ENCODE peak calls at places on chromosomes 3 and 15, in five cellular contexts. L, C, Y, G and D are unnamed samples. For H3K4me1, the result is how much of the 10 kb centered on the place peaks cover.

GRCh38 chr3:170387952-170388351 is 30.4 kb downstream of the SKIL start:
- DNase-seq in L (no peak), C (no peak), Y (no peak), G (no peak), D (peak)

GRCh38 chr3:71245971-71246860 is 337.3 kb downstream of the FOXP1 start:
- DNase-seq in L (no peak), C (peak), Y (no peak), G (no peak), D (peak)

GRCh38 chr15:99921086-99921485 is 187.8 kb upstream of the LYSMD4 start:
- DNase-seq in L (no peak), C (no peak), Y (no peak), G (no peak), D (no peak)

GRCh38 chr15:88908697-88909621 is 4.2 kb downstream of the MFGE8 start:
- DNase-seq in L (no peak), C (no peak), Y (no peak), G (no peak), D (no peak)

GRCh38 chr3:144775581-144775980 is 804.0 kb downstream of the DIPK2A start:
- DNase-seq in L (no peak), C (no peak), Y (no peak), G (no peak), D (no peak)

GRCh38 chr3:31166249-31166885 is 271.9 kb upstream of the GADL1 start:
- DNase-seq in L (no peak), C (no peak), Y (peak), G (no peak), D (peak)

GRCh38 chr3:172326993-172327392 is 121.3 kb downstream of the GHSR start:
- DNase-seq in L (no peak), C (no peak), Y (no peak), G (no peak), D (no peak)

GRCh38 chr15:78396976-78397375 is 41.0 kb upstream of the IREB2 start:
- DNase-seq in L (no peak), C (peak), Y (peak), G (peak), D (peak)

GRCh38 chr3:53161820-53162671 is 1.0 kb downstream of the PRKCD start:
- DNase-seq in L (no peak), C (no peak), Y (peak), G (peak), D (peak)

GRCh38 chr3:128473180-128473519 is 6.5 kb upstream of the DNAJB8 start:
- DNase-seq in L (no peak), C (no peak), Y (no peak), G (no peak), D (no peak)

GRCh38 chr15:77311618-77312398 is 108.1 kb downstream of the PEAK1 start:
- DNase-seq in L (no peak), C (no peak), Y (peak), G (no peak), D (no peak)

GRCh38 chr3:77795013-77795412 is 755.1 kb downstream of the ROBO2 start:
- DNase-seq in L (no peak), C (no peak), Y (no peak), G (peak), D (no peak)

GRCh38 chr3:141240290-141241247 is 8.9 kb downstream of the PXYLP1 start:
- DNase-seq in L (no peak), C (no peak), Y (no peak), G (no peak), D (peak)

GRCh38 chr15:82870727-82871576 is 61.5 kb downstream of the WHAMM start:
- DNase-seq in L (no peak), C (no peak), Y (no peak), G (no peak), D (no peak)

GRCh38 chr15:90142216-90143175 is 40.2 kb upstream of the IDH2 start:
- DNase-seq in L (no peak), C (no peak), Y (no peak), G (peak), D (no peak)

GRCh38 chr15:69141286-69141701 is 19.1 kb upstream of the GLCE start:
- DNase-seq in L (no peak), C (no peak), Y (peak), G (no peak), D (no peak)

GRCh38 chr3:197491923-197492664 is 63.7 kb downstream of the BDH1 start:
- DNase-seq in L (no peak), C (no peak), Y (no peak), G (no peak), D (no peak)

GRCh38 chr3:42369304-42369703 is 41.1 kb downstream of the LYZL4 start:
- DNase-seq in L (no peak), C (no peak), Y (no peak), G (no peak), D (no peak)

GRCh38 chr3:8964436-8965370 is 1.4 kb upstream of the RAD18 start:
- DNase-seq in L (no peak), C (peak), Y (peak), G (no peak), D (peak)

GRCh38 chr3:9876991-9877390 is 3.1 kb downstream of the CIDEC start:
- DNase-seq in L (no peak), C (no peak), Y (no peak), G (no peak), D (no peak)

GRCh38 chr3:155554777-155555445 is 190.0 kb downstream of the PLCH1 start:
- DNase-seq in L (peak), C (no peak), Y (no peak), G (no peak), D (no peak)

GRCh38 chr15:46343527-46343926 is 708.7 kb downstream of the SQOR start:
- DNase-seq in L (no peak), C (no peak), Y (no peak), G (no peak), D (no peak)

GRCh38 chr3:125401402-125401801 is 26.3 kb upstream of the ZNF148 start:
- DNase-seq in L (no peak), C (no peak), Y (no peak), G (no peak), D (peak)

GRCh38 chr3:60542981-60543380 is 708.3 kb downstream of the FHIT start:
- DNase-seq in L (no peak), C (no peak), Y (no peak), G (no peak), D (no peak)

GRCh38 chr15:40872791-40873526 is 1.1 kb downstream of the RHOV start:
- DNase-seq in L (no peak), C (no peak), Y (no peak), G (no peak), D (no peak)

GRCh38 chr3:87370007-87370406 is 93.6 kb upstream of the POU1F1 start:
- DNase-seq in L (no peak), C (no peak), Y (no peak), G (no peak), D (peak)

GRCh38 chr3:104460477-104461406 is 906.0 kb upstream of the ALCAM start:
- DNase-seq in L (peak), C (no peak), Y (peak), G (no peak), D (peak)

GRCh38 chr15:62138124-62138523 is 27.0 kb downstream of the C2CD4B start:
- DNase-seq in L (no peak), C (peak), Y (peak), G (no peak), D (peak)

GRCh38 chr3:190432216-190432615 is 17.5 kb downstream of the TMEM207 start:
- DNase-seq in L (no peak), C (no peak), Y (peak), G (no peak), D (no peak)

GRCh38 chr3:183253364-183253960 is 409 bp downstream of the B3GNT5 start:
- DNase-seq in L (no peak), C (peak), Y (peak), G (peak), D (peak)

GRCh38 chr15:94691169-94691568 is 459.8 kb downstream of the MCTP2 start:
- DNase-seq in L (no peak), C (no peak), Y (no peak), G (no peak), D (no peak)

GRCh38 chr15:70433583-70434288 is 329.6 kb downstream of the UACA start:
- DNase-seq in L (no peak), C (no peak), Y (no peak), G (no peak), D (no peak)

GRCh38 chr3:151445283-151446001 is 15.4 kb downstream of the IGSF10 start:
- DNase-seq in L (no peak), C (no peak), Y (peak), G (no peak), D (peak)

GRCh38 chr3:48885753-48886152 is 12.9 kb downstream of the SLC25A20 start:
- DNase-seq in L (no peak), C (no peak), Y (no peak), G (no peak), D (peak)

GRCh38 chr3:50380375-50381085 is 21.2 kb upstream of the TMEM115 start:
- DNase-seq in L (no peak), C (no peak), Y (no peak), G (no peak), D (no peak)

GRCh38 chr3:197559662-197560061 is 3.9 kb upstream of the BDH1 start:
- DNase-seq in L (no peak), C (no peak), Y (no peak), G (no peak), D (no peak)

GRCh38 chr3:120180731-120181412 is 86.6 kb upstream of the GSK3B start:
- DNase-seq in L (no peak), C (no peak), Y (peak), G (no peak), D (no peak)

GRCh38 chr15:99729920-99730319 is 3.3 kb downstream of the LYSMD4 start:
- DNase-seq in L (no peak), C (no peak), Y (peak), G (no peak), D (peak)

GRCh38 chr3:124569761-124570160 is 160.5 kb upstream of the UMPS start:
- DNase-seq in L (no peak), C (peak), Y (no peak), G (no peak), D (no peak)

GRCh38 chr3:138364356-138365252 is 16.2 kb downstream of the MRAS start:
- DNase-seq in L (no peak), C (peak), Y (no peak), G (no peak), D (no peak)
- H3K4me1 ChIP-seq in L (under half), C (half or more), Y (under half), G (under half), D (half or more)

GRCh38 chr3:184632551-184632950 is 71.0 kb downstream of the EPHB3 start:
- DNase-seq in L (no peak), C (no peak), Y (no peak), G (no peak), D (no peak)

GRCh38 chr3:184631339-184631965 is 69.9 kb downstream of the EPHB3 start:
- DNase-seq in L (no peak), C (no peak), Y (no peak), G (no peak), D (no peak)

GRCh38 chr3:184630861-184631260 is 69.3 kb downstream of the EPHB3 start:
- DNase-seq in L (no peak), C (no peak), Y (no peak), G (no peak), D (no peak)

GRCh38 chr3:184635126-184635525 is 73.5 kb downstream of the EPHB3 start:
- DNase-seq in L (no peak), C (no peak), Y (peak), G (peak), D (no peak)

GRCh38 chr3:184633185-184633584 is 71.6 kb downstream of the EPHB3 start:
- DNase-seq in L (no peak), C (no peak), Y (no peak), G (no peak), D (no peak)
- H3K4me1 ChIP-seq in L (under half), C (under half), Y (under half), G (under half), D (under half)

GRCh38 chr3:121759541-121760202 is 10.1 kb upstream of the GOLGB1 start:
- DNase-seq in L (no peak), C (no peak), Y (no peak), G (no peak), D (no peak)
- H3K4me1 ChIP-seq in L (under half), C (under half), Y (under half), G (under half), D (under half)

GRCh38 chr3:186950402-186951093 is 20.2 kb downstream of the ST6GAL1 start:
- DNase-seq in L (no peak), C (no peak), Y (no peak), G (no peak), D (no peak)

GRCh38 chr3:186946756-186947375 is 16.5 kb downstream of the ST6GAL1 start:
- DNase-seq in L (no peak), C (no peak), Y (no peak), G (no peak), D (no peak)

GRCh38 chr3:186953011-186953487 is 22.7 kb downstream of the ST6GAL1 start:
- DNase-seq in L (no peak), C (no peak), Y (peak), G (no peak), D (no peak)

GRCh38 chr3:186951640-186952552 is 21.6 kb downstream of the ST6GAL1 start:
- DNase-seq in L (no peak), C (no peak), Y (no peak), G (no peak), D (no peak)

DNA sequence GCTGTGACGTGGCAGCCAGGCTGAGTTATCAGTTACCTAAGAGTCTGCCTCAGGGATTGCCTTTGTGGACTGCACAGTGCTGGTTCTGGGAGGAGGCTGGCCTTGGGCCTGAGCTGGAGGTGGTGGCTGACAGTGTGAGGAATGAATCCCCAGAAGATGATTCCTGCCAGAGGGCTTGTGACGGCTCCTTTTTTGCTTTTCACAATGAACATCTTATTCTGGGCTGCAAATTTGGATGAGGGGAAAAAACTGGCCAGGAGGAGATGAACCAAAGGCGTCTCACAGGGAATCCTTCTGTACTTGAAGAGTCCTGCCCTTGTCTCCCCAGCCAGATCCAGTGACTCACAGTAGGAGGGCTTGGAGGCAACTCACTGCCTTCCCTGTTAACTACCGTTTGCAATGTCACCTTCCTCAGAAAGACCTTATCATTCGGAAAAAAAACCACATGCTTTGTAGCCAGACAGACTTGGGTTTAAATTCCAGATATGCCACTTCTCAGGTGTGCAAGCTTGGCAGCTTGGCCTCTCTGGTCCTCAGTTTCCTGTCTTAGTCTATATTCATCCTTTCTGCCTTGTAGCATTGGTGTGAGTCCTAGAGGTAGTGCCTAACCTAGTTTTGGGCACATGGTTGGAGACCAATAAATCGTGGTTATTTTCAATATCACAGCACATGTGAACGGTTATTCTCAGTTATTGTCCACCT is 19.1 kb downstream of the ST6GAL1 start:
- DNase-seq in L (no peak), C (no peak), Y (peak), G (no peak), D (no peak)
- H3K4me1 ChIP-seq in L (under half), C (under half), Y (under half), G (under half), D (under half)

DNA sequence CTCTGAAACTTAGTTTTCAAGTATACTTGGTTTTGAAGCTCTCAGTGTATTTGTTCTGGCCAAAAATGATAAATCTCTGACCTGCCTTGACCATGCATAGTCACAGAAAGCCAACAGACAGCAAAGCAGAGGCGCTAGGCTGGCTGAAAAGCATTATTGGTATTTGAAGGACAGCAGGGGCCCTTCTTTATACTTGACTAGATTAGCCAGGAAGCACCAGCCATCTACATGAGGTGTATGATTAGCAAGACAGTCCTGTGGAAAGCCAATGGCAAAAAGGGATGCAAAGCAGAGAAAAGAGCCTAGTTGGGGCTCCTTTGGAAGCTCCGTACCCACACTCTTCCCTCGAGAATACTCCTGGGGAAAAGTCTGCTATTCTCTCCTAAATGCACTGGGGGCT is 7.8 kb downstream of the SLC24A1 start:
- DNase-seq in L (no peak), C (no peak), Y (no peak), G (no peak), D (no peak)
- H3K4me1 ChIP-seq in L (under half), C (under half), Y (under half), G (under half), D (under half)

GRCh38 chr3:45546636-45547201 is 47.8 kb upstream of the LIMD1 start:
- DNase-seq in L (no peak), C (no peak), Y (peak), G (no peak), D (no peak)

GRCh38 chr3:45544719-45545296 is 49.7 kb upstream of the LIMD1 start:
- DNase-seq in L (no peak), C (no peak), Y (no peak), G (no peak), D (no peak)

GRCh38 chr3:45547202-45547701 is 47.3 kb upstream of the LIMD1 start:
- DNase-seq in L (no peak), C (no peak), Y (peak), G (no peak), D (no peak)

GRCh38 chr3:45545476-45545875 is 49.1 kb upstream of the LIMD1 start:
- DNase-seq in L (no peak), C (peak), Y (peak), G (no peak), D (no peak)

DNA sequence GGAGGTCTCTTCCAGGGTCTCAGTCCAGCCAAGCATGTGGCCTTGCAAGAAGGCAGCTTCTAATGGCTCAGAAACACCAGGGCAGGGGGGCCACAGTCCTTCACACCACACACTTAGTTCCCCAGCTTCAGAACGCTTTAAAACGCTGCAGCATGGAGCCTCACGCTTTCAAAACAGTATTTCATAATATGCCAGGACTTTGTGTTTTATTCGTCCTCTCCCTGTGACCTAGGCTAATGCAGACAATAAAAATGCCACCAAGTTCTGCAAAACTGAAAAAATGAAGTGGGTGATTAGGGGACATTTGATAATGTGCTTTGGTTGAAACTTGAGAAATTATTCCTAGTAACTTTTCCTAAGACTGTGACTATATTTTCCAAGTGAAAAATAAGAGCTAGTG is 48.3 kb upstream of the LIMD1 start:
- DNase-seq in L (no peak), C (no peak), Y (no peak), G (no peak), D (no peak)
- H3K4me1 ChIP-seq in L (under half), C (under half), Y (under half), G (half or more), D (half or more)

DNA sequence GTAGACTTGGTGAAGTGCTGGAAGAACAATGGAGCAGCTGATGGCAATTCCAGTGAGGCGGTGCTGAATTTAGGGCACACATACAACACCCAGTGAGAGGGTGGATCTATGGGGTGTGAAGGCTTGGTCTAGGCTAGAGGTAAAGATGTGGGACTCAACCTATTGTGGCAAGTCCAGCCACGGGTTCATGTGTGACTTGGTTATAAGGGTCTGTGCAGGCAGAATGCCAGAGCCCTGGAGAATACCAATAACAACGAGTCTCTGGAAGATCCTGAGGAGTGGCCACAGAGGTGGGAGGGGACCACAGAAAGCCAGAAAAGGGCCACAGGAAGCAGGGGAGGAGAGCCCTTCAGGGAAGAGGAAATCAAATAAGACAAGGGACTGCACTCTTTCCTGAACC is 55.0 kb downstream of the VGLL4 start:
- DNase-seq in L (no peak), C (no peak), Y (no peak), G (no peak), D (no peak)
- H3K4me1 ChIP-seq in L (under half), C (half or more), Y (under half), G (half or more), D (half or more)

GRCh38 chr3:23952646-23953045 is 7.6 kb downstream of the NR1D2 start:
- DNase-seq in L (peak), C (no peak), Y (no peak), G (no peak), D (no peak)

GRCh38 chr3:23953523-23953922 is 8.4 kb downstream of the NR1D2 start:
- DNase-seq in L (no peak), C (no peak), Y (no peak), G (no peak), D (no peak)

GRCh38 chr3:23950303-23950702 is 5.2 kb downstream of the NR1D2 start:
- DNase-seq in L (no peak), C (no peak), Y (no peak), G (no peak), D (no peak)

GRCh38 chr3:23956701-23957100 is 11.6 kb downstream of the NR1D2 start:
- DNase-seq in L (no peak), C (no peak), Y (no peak), G (no peak), D (no peak)

DNA sequence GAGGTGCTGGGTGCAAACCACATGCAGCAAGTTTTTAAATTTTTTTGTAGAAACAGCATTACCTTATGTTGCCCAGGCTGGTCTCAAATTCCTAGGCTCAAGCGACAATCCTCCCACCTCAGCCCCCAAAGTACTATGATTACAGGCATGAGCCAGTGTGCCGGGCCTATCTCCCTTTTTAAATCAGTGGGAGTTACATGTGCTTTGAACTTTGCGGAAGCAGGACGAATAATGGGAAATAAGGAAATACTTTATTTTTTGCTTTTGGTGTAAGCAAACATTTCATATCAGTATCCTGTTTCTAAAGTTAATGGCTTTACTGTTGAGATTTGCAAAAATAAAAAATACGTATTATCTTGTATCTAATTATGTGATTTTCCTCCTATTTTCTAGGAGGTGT is 9.1 kb downstream of the NR1D2 start:
- DNase-seq in L (no peak), C (no peak), Y (no peak), G (no peak), D (no peak)
- H3K4me1 ChIP-seq in L (under half), C (under half), Y (under half), G (under half), D (under half)